ENCODE peak calls at places on chromosome 17, in ten cellular contexts. R is MCF 10A; Q is cardiac fibroblast; T is CD8-positive, alpha-beta T cell; K is hepatocyte; V is spleen; E is lung; H is heart right ventricle; U is GM23338; F is body of pancreas. L is an unnamed sample.

GRCh38 chr17:18026408-18026776 is 12.6 kb downstream of the ATPAF2 start:
- DNase-seq in V (no peak), H (peak), E (no peak), Q (peak), F (no peak), K (peak), U (no peak), R (peak), T (peak), L (no peak)

GRCh38 chr17:68511254-68511670 is 968 bp upstream of the PRKAR1A start:
- DNase-seq in R (no peak), E (peak), K (no peak), H (no peak), T (peak), U (no peak), Q (no peak), V (no peak), F (no peak), L (no peak)

GRCh38 chr17:21039839-21040575 is 2.8 kb downstream of the USP22 start:
- DNase-seq in F (no peak), R (peak), K (peak), U (peak), Q (peak), E (no peak), T (no peak), H (no peak), V (no peak), L (no peak)

GRCh38 chr17:80423536-80424225 is 8.7 kb downstream of the ENDOV start:
- DNase-seq in H (no peak), V (no peak), R (no peak), T (no peak), F (no peak), E (no peak), K (no peak), U (no peak), Q (no peak), L (no peak)

GRCh38 chr17:55830210-55830609 is 79.4 kb downstream of the PCTP start:
- DNase-seq in T (no peak), E (no peak), V (no peak), H (no peak), U (no peak), F (no peak), R (no peak), K (no peak), Q (no peak), L (no peak)

GRCh38 chr17:48756816-48757215 is 28.3 kb upstream of the HOXB13 start:
- DNase-seq in F (no peak), Q (no peak), E (no peak), K (no peak), U (no peak), T (no peak), H (no peak), V (no peak), R (no peak), L (no peak)

GRCh38 chr17:61402978-61403845 is 3.6 kb downstream of the TBX2 start:
- DNase-seq in K (no peak), E (no peak), R (no peak), Q (peak), U (peak), H (no peak), V (peak), F (no peak), T (no peak), L (no peak)

GRCh38 chr17:40561871-40562611 is 3.2 kb downstream of the CCR7 start:
- DNase-seq in R (no peak), T (no peak), Q (no peak), V (peak), U (no peak), E (no peak), K (peak), H (no peak), F (peak), L (no peak)

GRCh38 chr17:78739331-78739853 is 42.7 kb downstream of the CYTH1 start:
- DNase-seq in K (no peak), U (no peak), E (no peak), V (peak), Q (no peak), H (no peak), F (no peak), R (no peak), T (no peak), L (no peak)

GRCh38 chr17:62119373-62119772 is 54.3 kb upstream of the MED13 start:
- DNase-seq in U (no peak), K (no peak), V (no peak), R (no peak), F (no peak), E (no peak), H (no peak), T (no peak), Q (no peak), L (no peak)

GRCh38 chr17:50026901-50027638 is 28.8 kb upstream of the ITGA3 start:
- DNase-seq in T (peak), Q (peak), H (peak), F (peak), E (peak), V (peak), U (peak), K (peak), R (peak), L (peak)

GRCh38 chr17:77802811-77803220 is 155.7 kb upstream of the TNRC6C start:
- DNase-seq in E (no peak), T (no peak), R (no peak), V (peak), F (no peak), K (peak), H (peak), U (peak), Q (peak), L (no peak)

GRCh38 chr17:75250009-75250471 is 11.4 kb downstream of the GGA3 start:
- DNase-seq in Q (peak), H (no peak), R (peak), E (no peak), T (no peak), F (no peak), U (no peak), K (no peak), V (no peak), L (no peak)

GRCh38 chr17:2401426-2402221 is 764 bp upstream of the MNT start:
- DNase-seq in Q (peak), K (peak), V (peak), R (peak), H (peak), U (peak), E (peak), T (peak), F (peak), L (peak)

GRCh38 chr17:43732961-43733360 is 25.6 kb downstream of the SOST start:
- DNase-seq in E (no peak), K (no peak), F (no peak), V (no peak), R (peak), H (no peak), U (peak), T (no peak), Q (peak), L (no peak)

GRCh38 chr17:74757502-74757901 is 9.1 kb downstream of the NHERF1 start:
- DNase-seq in F (peak), Q (no peak), R (peak), H (no peak), K (no peak), U (no peak), V (no peak), E (no peak), T (no peak), L (no peak)

GRCh38 chr17:82748756-82749155 is 3.1 kb upstream of the TBCD start:
- DNase-seq in V (no peak), T (no peak), K (no peak), U (no peak), H (no peak), E (no peak), R (no peak), F (no peak), Q (no peak), L (no peak)

GRCh38 chr17:34285304-34285792 is at the start of gene CCL11:
- DNase-seq in K (no peak), E (no peak), R (no peak), V (no peak), F (no peak), Q (no peak), U (no peak), T (no peak), H (peak), L (no peak)

GRCh38 chr17:51636291-51636690 is 375.9 kb downstream of the UTP18 start:
- DNase-seq in R (peak), E (no peak), U (peak), Q (no peak), F (no peak), H (no peak), T (no peak), V (no peak), K (no peak), L (no peak)

GRCh38 chr17:51643702-51644490 is 383.6 kb downstream of the UTP18 start:
- DNase-seq in U (no peak), V (no peak), E (no peak), R (peak), H (no peak), T (no peak), Q (no peak), F (no peak), K (no peak), L (no peak)

GRCh38 chr17:51638909-51639308 is 378.6 kb downstream of the UTP18 start:
- DNase-seq in H (no peak), F (no peak), K (no peak), T (no peak), U (no peak), E (no peak), Q (no peak), R (no peak), V (no peak), L (no peak)

GRCh38 chr17:51641999-51642398 is 381.7 kb downstream of the UTP18 start:
- DNase-seq in V (no peak), H (no peak), R (no peak), U (no peak), K (no peak), Q (no peak), T (no peak), E (no peak), F (no peak), L (no peak)

GRCh38 chr17:51640108-51640622 is 379.8 kb downstream of the UTP18 start:
- DNase-seq in V (no peak), R (peak), U (peak), Q (no peak), F (no peak), E (no peak), T (no peak), H (no peak), K (no peak), L (no peak)
- TF ChIP-seq CTCF in V (peak), R (peak), U (peak), Q (no peak), F (no peak), E (no peak), T (no peak), H (peak), K (peak), L (peak)

DNA sequence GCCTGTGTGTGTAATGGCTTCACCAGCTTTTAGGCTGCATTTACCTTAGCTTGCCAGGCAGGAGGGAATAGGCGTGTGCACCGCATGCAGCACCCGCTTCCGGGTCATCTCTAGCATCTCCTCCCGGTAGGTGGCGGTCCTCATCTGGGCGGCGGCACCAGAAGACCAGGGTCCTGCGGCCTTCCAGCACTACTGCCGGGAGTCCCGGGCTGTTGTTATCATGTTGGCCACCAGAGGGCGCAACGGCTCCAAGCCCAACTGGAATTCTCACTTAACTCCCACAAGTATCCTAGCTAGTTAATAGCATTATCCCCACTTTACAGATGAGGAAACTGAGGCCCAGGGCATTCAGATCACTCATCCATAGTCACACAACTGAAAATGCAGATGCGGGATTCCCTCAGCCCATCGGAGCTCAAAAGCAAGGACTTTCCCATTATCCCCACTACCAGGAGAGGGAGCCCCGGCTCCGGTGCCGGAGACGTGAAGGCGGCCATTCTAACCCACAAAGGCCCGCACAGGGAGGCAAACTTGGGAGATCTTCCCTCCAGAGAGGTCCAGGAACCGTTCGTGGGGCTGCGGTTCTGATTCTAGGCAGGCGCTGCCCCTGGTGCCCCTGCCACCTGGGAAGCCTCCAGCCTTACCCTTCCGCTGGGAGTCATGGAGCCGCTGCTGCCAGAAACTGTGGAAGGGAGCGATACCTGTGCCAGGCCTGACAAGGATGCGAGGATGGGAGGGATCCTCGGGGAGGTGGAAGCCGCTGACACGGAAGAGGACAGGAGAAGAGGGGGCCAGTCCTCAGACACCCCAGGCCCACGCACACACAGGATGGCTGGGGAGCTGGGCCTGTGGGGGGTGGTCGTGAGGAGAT is 23.9 kb downstream of the LGALS9 start:
- DNase-seq in H (peak), E (peak), K (peak), T (peak), R (peak), U (peak), V (peak), F (peak), Q (peak), L (peak)
- TF ChIP-seq CTCF in H (peak), E (peak), K (peak), T (peak), R (peak), U (peak), V (peak), F (peak), Q (peak), L (peak)

DNA sequence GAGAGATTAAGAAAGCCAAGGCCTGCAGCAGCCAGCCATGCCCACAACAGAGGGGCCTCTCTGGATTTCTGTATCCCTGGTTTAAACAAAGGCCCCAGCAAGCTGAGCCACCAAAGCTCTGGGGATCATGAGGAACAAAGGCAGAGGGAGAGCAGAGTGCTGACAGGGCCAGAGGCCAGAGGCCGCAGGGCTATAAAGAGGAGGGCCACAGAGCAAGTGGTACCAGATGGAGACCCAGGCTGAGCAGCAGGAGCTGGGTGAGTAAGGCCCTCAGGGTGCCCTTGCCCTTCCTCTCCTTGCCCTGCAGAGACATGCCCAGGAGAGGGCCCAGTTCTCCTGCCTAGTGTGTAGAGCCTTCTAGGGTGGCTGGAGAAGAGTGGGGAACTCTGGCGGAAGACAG is at the start of gene CRYBA1:
- DNase-seq in K (no peak), R (no peak), E (no peak), U (no peak), F (no peak), V (no peak), Q (no peak), T (no peak), H (no peak), L (peak)
- TF ChIP-seq CTCF in K (no peak), R (no peak), E (no peak), U (no peak), F (no peak), V (no peak), Q (no peak), T (no peak), H (no peak), L (no peak)

GRCh38 chr17:64056269-64057005 is 36.0 kb upstream of the ICAM2 start:
- DNase-seq in Q (no peak), K (no peak), V (no peak), R (no peak), T (no peak), E (no peak), U (peak), F (peak), H (no peak), L (no peak)
- TF ChIP-seq CTCF in Q (no peak), K (no peak), V (no peak), R (no peak), T (no peak), E (no peak), U (no peak), F (no peak), H (no peak), L (no peak)

DNA sequence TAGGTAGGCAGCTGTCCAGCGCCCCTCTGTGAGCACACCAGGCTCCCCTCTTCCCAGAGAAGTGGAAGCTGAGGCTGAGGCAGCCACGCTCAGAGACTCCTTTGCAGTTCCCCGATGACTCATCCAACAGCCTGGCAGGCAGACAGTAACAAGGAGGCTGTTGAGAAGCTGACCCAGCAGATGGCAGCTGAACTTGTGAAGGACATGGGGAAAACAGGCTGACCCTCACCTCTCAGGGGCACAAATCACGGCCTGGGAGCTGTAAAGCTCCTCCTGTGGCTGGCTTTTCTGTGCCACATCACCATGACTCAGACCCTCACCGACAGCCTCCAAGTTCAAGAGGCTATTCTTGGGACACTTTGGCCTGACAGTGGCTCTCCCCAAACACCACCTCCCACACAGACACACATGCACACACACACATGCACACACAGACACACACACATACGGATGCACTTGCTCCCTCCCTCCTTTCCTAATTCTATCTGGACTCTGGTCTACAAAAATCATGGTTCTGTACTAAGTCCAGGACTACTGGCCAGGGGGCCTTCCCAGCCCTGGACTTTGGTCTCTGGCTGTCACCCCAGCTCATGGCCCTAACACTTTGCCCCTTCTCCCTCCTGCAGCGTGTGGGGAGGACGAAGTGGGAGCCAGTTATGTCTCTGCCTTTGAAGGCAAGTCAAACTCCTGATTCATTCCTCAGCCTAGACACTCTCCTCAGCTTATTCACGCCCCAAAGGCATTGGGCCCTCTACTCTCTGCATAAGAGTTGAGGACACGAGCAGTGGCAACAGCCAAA is 23.2 kb downstream of the MAP3K14 start:
- DNase-seq in T (no peak), Q (peak), V (peak), E (peak), R (peak), F (peak), U (no peak), H (peak), K (peak), L (no peak)
- TF ChIP-seq CTCF in T (no peak), Q (peak), V (no peak), E (no peak), R (no peak), F (no peak), U (no peak), H (peak), K (no peak), L (no peak)

GRCh38 chr17:4541328-4542002 is 13.7 kb downstream of the MYBBP1A start:
- DNase-seq in T (no peak), E (no peak), K (no peak), V (no peak), R (no peak), H (no peak), Q (no peak), U (no peak), F (peak), L (no peak)
- TF ChIP-seq CTCF in T (no peak), E (no peak), K (no peak), V (no peak), R (no peak), H (no peak), Q (no peak), U (peak), F (no peak), L (no peak)

DNA sequence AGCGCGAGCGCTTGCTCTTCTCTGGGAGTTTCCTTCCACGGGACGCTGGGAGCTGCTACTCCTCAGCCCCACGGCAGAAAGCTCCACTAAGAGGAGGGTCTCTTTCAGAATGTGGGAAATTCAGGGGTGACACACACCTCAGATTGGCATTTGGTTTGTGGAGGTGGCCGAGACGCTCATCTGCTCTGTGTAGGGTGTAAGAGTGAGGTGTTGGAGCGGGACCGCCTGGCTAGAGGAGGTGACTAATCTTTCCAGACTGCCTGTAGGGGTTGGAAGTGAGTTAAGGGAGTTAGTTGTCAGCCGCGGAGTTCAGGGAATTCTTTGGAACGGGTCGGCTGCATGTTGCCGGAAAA is 741 bp downstream of the PSMD11 start:
- DNase-seq in U (peak), V (no peak), E (peak), H (peak), Q (peak), F (peak), R (peak), T (no peak), K (peak), L (no peak)
- TF ChIP-seq CTCF in U (no peak), V (no peak), E (no peak), H (no peak), Q (no peak), F (no peak), R (no peak), T (no peak), K (no peak), L (peak)

DNA sequence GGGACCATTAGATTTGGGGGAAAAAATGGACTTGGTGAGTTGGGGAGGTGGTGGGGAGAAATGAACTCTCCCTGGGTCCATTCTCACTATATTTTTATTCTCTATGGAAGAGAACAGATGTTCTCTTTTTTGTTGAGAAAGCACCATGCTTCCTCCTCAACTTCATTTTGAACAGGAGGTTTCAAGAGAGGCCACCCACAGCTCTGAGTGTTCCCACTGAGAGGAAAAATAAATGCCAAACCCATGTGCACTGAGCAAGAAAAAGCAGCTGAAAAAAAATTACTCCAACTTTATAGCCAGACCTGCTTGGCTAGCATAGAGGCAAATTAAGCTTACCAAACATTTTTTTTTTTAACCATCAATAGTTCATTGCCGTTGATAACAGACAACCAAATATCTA is 883.6 kb downstream of the KCNJ2 start:
- DNase-seq in K (no peak), R (no peak), E (no peak), T (no peak), F (no peak), Q (no peak), H (no peak), U (no peak), V (no peak), L (no peak)
- TF ChIP-seq CTCF in K (no peak), R (no peak), E (no peak), T (no peak), F (no peak), Q (no peak), H (no peak), U (no peak), V (no peak), L (no peak)

GRCh38 chr17:72953621-72954020 is 138.9 kb downstream of the SLC39A11 start:
- DNase-seq in Q (no peak), H (no peak), K (no peak), E (no peak), R (no peak), T (no peak), F (no peak), V (no peak), U (no peak), L (no peak)
- TF ChIP-seq CTCF in Q (no peak), H (no peak), K (no peak), E (no peak), R (no peak), T (no peak), F (no peak), V (no peak), U (no peak), L (no peak)

GRCh38 chr17:4406386-4406785 is 27.4 kb upstream of the SPNS3 start:
- DNase-seq in H (no peak), V (no peak), R (no peak), T (no peak), U (no peak), F (no peak), K (no peak), Q (no peak), E (no peak), L (no peak)
- TF ChIP-seq CTCF in H (no peak), V (no peak), R (no peak), T (no peak), U (peak), F (no peak), K (no peak), Q (no peak), E (no peak), L (no peak)